ENCODE peak calls at places on chromosome 19, in nine cellular contexts. A is HuH-7; L is activated CD4-positive, CD25-positive, alpha-beta regulatory T cell; U is head of caudate nucleus; T is EH; V is iris pigment epithelial cell; I is T follicular helper cell; B is T-helper 9 cell; R is activated CD4-positive, alpha-beta T cell treated with anti-CD3 and anti-CD28 coated beads, Interleukin-2, amount 10 ng/mL, durations not matched to agents 7 days and 5 days. O is an unnamed sample.

GRCh38 chr19:41746593-41747227 is 8.6 kb upstream of the CEACAM6 start:
- DNase-seq in U (peak), B (peak), L (no peak), R (peak), T (peak), I (peak), V (peak), A (peak), O (peak)

GRCh38 chr19:13163609-13164364 is 13.6 kb downstream of the IER2 start:
- DNase-seq in T (peak), I (peak), B (no peak), R (peak), U (peak), A (no peak), L (no peak), V (peak), O (no peak)

GRCh38 chr19:31600731-31601295 is 251.6 kb upstream of the TSHZ3 start:
- DNase-seq in L (no peak), A (no peak), B (no peak), R (no peak), T (no peak), I (no peak), V (no peak), U (no peak), O (no peak)

GRCh38 chr19:49403404-49404187 is 15.5 kb downstream of the KASH5 start:
- DNase-seq in U (no peak), V (peak), I (no peak), L (no peak), R (no peak), B (no peak), T (no peak), A (no peak), O (no peak)

GRCh38 chr19:13956365-13956744 is 4.0 kb downstream of the DCAF15 start:
- DNase-seq in R (no peak), U (no peak), B (no peak), T (no peak), A (no peak), L (no peak), V (no peak), I (no peak), O (no peak)

GRCh38 chr19:13834308-13834790 is 39.1 kb downstream of the ZSWIM4 start:
- DNase-seq in L (no peak), T (peak), R (no peak), I (no peak), A (no peak), B (no peak), V (peak), U (no peak), O (no peak)

GRCh38 chr19:16628984-16629691 is 1.1 kb upstream of the MED26 start:
- DNase-seq in B (no peak), T (peak), R (no peak), L (peak), A (no peak), I (no peak), V (peak), U (no peak), O (no peak)

GRCh38 chr19:3723883-3724282 is 15.7 kb downstream of the TJP3 start:
- DNase-seq in V (no peak), I (no peak), T (no peak), R (no peak), L (no peak), B (no peak), A (no peak), U (no peak), O (no peak)

GRCh38 chr19:11447347-11448262 is 12.2 kb downstream of the PRKCSH start:
- DNase-seq in B (no peak), R (no peak), V (no peak), L (no peak), T (no peak), A (no peak), U (no peak), I (no peak), O (no peak)

GRCh38 chr19:9808855-9809646 is 9.8 kb downstream of the FBXL12 start:
- DNase-seq in L (no peak), V (no peak), I (peak), U (no peak), T (no peak), A (no peak), R (peak), B (no peak), O (no peak)

GRCh38 chr19:19154768-19155494 is 15.1 kb downstream of the MEF2B start:
- DNase-seq in U (no peak), I (no peak), L (no peak), V (no peak), T (no peak), A (no peak), B (no peak), R (no peak), O (no peak)

GRCh38 chr19:53785196-53785889 is 38.8 kb downstream of the NLRP12 start:
- DNase-seq in U (no peak), A (no peak), R (no peak), I (no peak), V (no peak), L (no peak), B (no peak), T (no peak), O (no peak)

GRCh38 chr19:38551450-38551813 is 66.3 kb downstream of the MAP4K1 start:
- DNase-seq in V (no peak), L (no peak), A (no peak), I (no peak), R (no peak), T (no peak), B (no peak), U (no peak), O (no peak)

GRCh38 chr19:51703655-51704515 is 10.8 kb downstream of the SPACA6 start:
- DNase-seq in A (no peak), R (peak), L (peak), V (peak), B (peak), T (peak), I (peak), U (peak), O (peak)

GRCh38 chr19:57231686-57232085 is 863 bp downstream of the AURKC start:
- DNase-seq in B (no peak), V (no peak), A (no peak), I (no peak), T (no peak), U (no peak), R (no peak), L (no peak), O (no peak)

GRCh38 chr19:35265126-35265995 is 3.4 kb upstream of the USF2 start:
- DNase-seq in U (no peak), A (no peak), L (no peak), R (no peak), B (no peak), I (no peak), V (no peak), T (no peak), O (no peak)

GRCh38 chr19:18292460-18292809 is 11.0 kb upstream of the JUND start:
- DNase-seq in R (peak), I (no peak), A (no peak), B (no peak), U (no peak), L (no peak), T (no peak), V (no peak), O (no peak)

GRCh38 chr19:827314-827709 is 325 bp upstream of the AZU1 start:
- DNase-seq in I (no peak), T (no peak), B (no peak), L (no peak), R (no peak), V (no peak), U (no peak), A (no peak), O (no peak)

GRCh38 chr19:2207991-2208860 is 27.9 kb downstream of the PLEKHJ1 start:
- DNase-seq in L (no peak), A (no peak), T (peak), U (peak), V (peak), R (peak), I (no peak), B (no peak), O (no peak)

GRCh38 chr19:20661150-20661819 is at the start of gene ZNF626:
- DNase-seq in R (peak), L (peak), T (peak), B (peak), V (peak), U (peak), A (peak), I (peak), O (peak)

GRCh38 chr19:39196860-39197562 is at the start of gene NCCRP1:
- DNase-seq in R (no peak), B (no peak), A (no peak), T (no peak), I (no peak), L (no peak), V (no peak), U (no peak), O (no peak)

GRCh38 chr19:58296086-58296485 is 9.1 kb upstream of the ERVK3-1 start:
- DNase-seq in U (no peak), L (no peak), B (no peak), A (no peak), R (no peak), I (no peak), V (no peak), T (no peak), O (no peak)

GRCh38 chr19:14112809-14113385 is 4.7 kb downstream of the PRKACA start:
- DNase-seq in T (peak), A (no peak), V (no peak), I (no peak), R (no peak), L (no peak), B (no peak), U (no peak), O (no peak)

GRCh38 chr19:51421229-51422052 is 4.0 kb upstream of the SIGLEC10 start:
- DNase-seq in B (no peak), L (no peak), T (no peak), U (no peak), A (no peak), I (no peak), V (no peak), R (no peak), O (no peak)

GRCh38 chr19:35291916-35292315 is at the start of gene MAG:
- DNase-seq in U (peak), V (no peak), L (no peak), T (no peak), B (no peak), R (no peak), A (no peak), I (no peak), O (peak)

GRCh38 chr19:51333836-51334460 is 8.0 kb downstream of the VSIG10L start:
- DNase-seq in T (peak), U (no peak), B (no peak), A (no peak), I (no peak), L (no peak), V (no peak), R (no peak), O (no peak)

GRCh38 chr19:28864024-28864503 is 348.9 kb downstream of the UQCRFS1 start:
- DNase-seq in R (no peak), V (no peak), L (no peak), B (no peak), A (no peak), U (no peak), T (no peak), I (no peak), O (no peak)

GRCh38 chr19:4730740-4731171 is 7.1 kb upstream of the DPP9 start:
- DNase-seq in A (peak), L (peak), I (peak), V (no peak), U (no peak), T (peak), R (peak), B (peak), O (no peak)

GRCh38 chr19:19404879-19405860 is at the start of gene GATAD2A:
- DNase-seq in I (peak), T (peak), L (peak), A (peak), U (peak), V (peak), B (peak), R (peak), O (peak)

GRCh38 chr19:11063434-11063833 is 25.8 kb upstream of the LDLR start:
- DNase-seq in B (no peak), L (no peak), T (peak), V (no peak), U (no peak), R (no peak), A (no peak), I (no peak), O (no peak)